ENCODE peak calls at places on chromosomes 1 and 21, in seven cellular contexts. N is cardiac muscle cell; H is breast epithelium; I is T-helper 1 cell; E is RPMI8226; T is WTC11; Q is CD4-positive, alpha-beta T cell. X is an unnamed sample.

GRCh38 chr1:184299076-184299790 is 87.6 kb upstream of the C1orf21 start:
- DNase-seq in Q (no peak), H (no peak), E (no peak), T (no peak), N (peak; percentile 75), I (no peak), X (no peak)

GRCh38 chr1:56915960-56916359 is 49.9 kb downstream of the C8B start:
- DNase-seq in H (no peak), E (no peak), I (no peak), T (no peak), N (no peak), Q (no peak), X (no peak)

GRCh38 chr1:53616927-53617326 is 122.0 kb downstream of the GLIS1 start:
- DNase-seq in H (peak; percentile 24), T (peak; percentile 41), E (no peak), N (no peak), I (no peak), Q (no peak), X (no peak)

GRCh38 chr1:210328746-210329488 is at the start of gene HHAT:
- DNase-seq in I (peak; percentile 36), T (peak; percentile 58), Q (peak; percentile 31), H (peak; percentile 81), N (peak; percentile 86), E (peak; percentile 50), X (peak; percentile 35)

GRCh38 chr1:156052862-156053769 is 482 bp downstream of the UBQLN4 start:
- DNase-seq in I (peak; percentile 60), H (peak; percentile 57), E (peak; percentile 77), Q (peak; percentile 43), T (peak; percentile 91), N (peak; percentile 71), X (peak; percentile 69)

GRCh38 chr1:23798662-23799142 is 1.9 kb downstream of the GALE start:
- DNase-seq in H (no peak), N (no peak), I (no peak), Q (no peak), T (peak; percentile 53), E (no peak), X (no peak)

GRCh38 chr1:113930499-113931161 is 1.5 kb downstream of the HIPK1 start:
- DNase-seq in H (no peak), E (peak; percentile 58), N (peak; percentile 71), T (no peak), I (peak; percentile 72), Q (peak; percentile 59), X (no peak)

GRCh38 chr1:214823311-214824117 is 220.5 kb downstream of the CENPF start:
- DNase-seq in E (peak; percentile 57), T (peak; percentile 49), N (no peak), H (no peak), Q (no peak), I (no peak), X (no peak)

GRCh38 chr1:74641876-74642275 is 31.7 kb downstream of the ERICH3 start:
- DNase-seq in E (no peak), I (no peak), Q (no peak), T (no peak), H (no peak), N (no peak), X (no peak)

GRCh38 chr1:86396503-86396900 is 379 bp upstream of the ODF2L start:
- DNase-seq in E (peak; percentile 37), T (no peak), I (no peak), N (no peak), H (no peak), Q (no peak), X (no peak)

GRCh38 chr1:66266350-66266749 is 267.6 kb upstream of the SGIP1 start:
- DNase-seq in T (no peak), Q (no peak), N (no peak), H (no peak), I (no peak), E (no peak), X (peak; percentile 50)

GRCh38 chr1:209651148-209651547 is 1.1 kb downstream of the LAMB3 start:
- DNase-seq in N (peak; percentile 77), Q (no peak), I (peak; percentile 21), H (peak; percentile 78), T (no peak), E (peak; percentile 86), X (no peak)

GRCh38 chr1:178126261-178126660 is 32.4 kb downstream of the RASAL2 start:
- DNase-seq in E (no peak), T (no peak), I (no peak), H (no peak), Q (no peak), N (peak; percentile 13), X (no peak)

GRCh38 chr1:162094271-162094670 is 24.8 kb downstream of the NOS1AP start:
- DNase-seq in N (no peak), H (no peak), I (no peak), T (no peak), E (no peak), Q (no peak), X (no peak)

GRCh38 chr1:229756666-229757065 is 130.6 kb downstream of the URB2 start:
- DNase-seq in H (no peak), N (peak; percentile 25), I (no peak), T (no peak), Q (no peak), E (no peak), X (no peak)

GRCh38 chr1:82979593-82980230 is 1019.2 kb downstream of the TTLL7 start:
- DNase-seq in E (peak; percentile 72), I (no peak), N (no peak), T (no peak), Q (no peak), H (no peak), X (no peak)

GRCh38 chr1:94693029-94693428 is 127.1 kb upstream of the SLC44A3 start:
- DNase-seq in I (no peak), Q (no peak), H (no peak), E (no peak), N (no peak), T (peak; percentile 61), X (no peak)

GRCh38 chr21:42571391-42572150 is 57.9 kb downstream of the SLC37A1 start:
- DNase-seq in N (no peak), Q (no peak), T (peak; percentile 10), E (no peak), H (peak; percentile 37), I (no peak), X (no peak)

GRCh38 chr1:147853391-147853790 is 49.2 kb upstream of the GJA8 start:
- DNase-seq in N (peak; percentile 48), H (no peak), E (no peak), I (no peak), T (no peak), Q (no peak), X (no peak)

GRCh38 chr1:152411144-152411543 is 2.9 kb downstream of the CRNN start:
- DNase-seq in Q (no peak), H (no peak), E (no peak), T (no peak), N (no peak), I (no peak), X (no peak)

GRCh38 chr1:228029281-228029680 is 22.5 kb downstream of the WNT3A start:
- DNase-seq in T (no peak), E (no peak), Q (no peak), N (no peak), I (no peak), H (peak; percentile 47), X (peak; percentile 14)

GRCh38 chr1:240170806-240171205 is 79.1 kb downstream of the FMN2 start:
- DNase-seq in H (no peak), Q (no peak), T (no peak), E (no peak), I (no peak), N (no peak), X (no peak)

GRCh38 chr1:233738850-233739249 is 124.9 kb downstream of the KCNK1 start:
- DNase-seq in N (no peak), T (peak; percentile 66), I (no peak), E (peak; percentile 28), H (no peak), Q (no peak), X (no peak)

GRCh38 chr1:32963746-32964460 is 706 bp downstream of the RNF19B start:
- DNase-seq in H (peak; percentile 81), N (peak; percentile 44), I (peak; percentile 52), Q (peak; percentile 44), E (peak; percentile 72), T (peak; percentile 75), X (peak; percentile 87)

GRCh38 chr1:85611856-85612255 is 31.3 kb downstream of the CCN1 start:
- DNase-seq in H (peak; percentile 64), E (no peak), I (no peak), T (no peak), N (peak; percentile 99), Q (no peak), X (peak; percentile 95)

GRCh38 chr1:29590583-29591555 is 354.5 kb downstream of the PTPRU start:
- DNase-seq in I (no peak), H (no peak), T (no peak), E (no peak), N (no peak), Q (no peak), X (no peak)

GRCh38 chr1:58932820-58933598 is 149.2 kb upstream of the JUN start:
- DNase-seq in H (peak; percentile 57), T (no peak), E (peak; percentile 84), I (no peak), N (peak; percentile 79), Q (no peak), X (peak; percentile 97)

GRCh38 chr1:97551113-97551512 is 369.7 kb downstream of the DPYD start:
- DNase-seq in H (no peak), E (no peak), N (no peak), I (no peak), T (no peak), Q (no peak), X (no peak)

GRCh38 chr21:39127506-39127905 is 55.7 kb downstream of the PSMG1 start:
- DNase-seq in H (no peak), I (no peak), T (peak; percentile 50), E (no peak), Q (no peak), N (no peak), X (no peak)

GRCh38 chr1:86846166-86846647 is 67.7 kb downstream of the SELENOF start:
- DNase-seq in Q (no peak), T (no peak), N (peak; percentile 90), E (no peak), H (no peak), I (no peak), X (no peak)

GRCh38 chr1:2163205-2163604 is 31.4 kb downstream of the FAAP20 start:
- DNase-seq in H (no peak), E (no peak), Q (no peak), T (no peak), I (no peak), N (no peak), X (no peak)

GRCh38 chr1:11602424-11602823 is 51.8 kb downstream of the FBXO2 start:
- DNase-seq in Q (no peak), H (no peak), I (no peak), N (no peak), T (no peak), E (no peak), X (no peak)

GRCh38 chr1:246533371-246533905 is 26.4 kb upstream of the SMYD3 start:
- DNase-seq in N (no peak), H (no peak), I (no peak), T (no peak), Q (no peak), E (no peak), X (no peak)

GRCh38 chr1:24970399-24970753 is 40.3 kb upstream of the RUNX3 start:
- DNase-seq in I (no peak), E (no peak), N (peak; percentile 39), T (peak; percentile 52), Q (no peak), H (no peak), X (peak; percentile 41)

GRCh38 chr1:116881879-116882520 is 27.7 kb upstream of the PTGFRN start:
- DNase-seq in I (no peak), T (peak; percentile 51), Q (no peak), E (no peak), N (peak; percentile 98), H (no peak), X (no peak)

GRCh38 chr1:41840592-41841246 is 78.0 kb downstream of the HIVEP3 start:
- DNase-seq in I (no peak), N (no peak), E (no peak), H (no peak), T (no peak), Q (no peak), X (no peak)